ENCODE peak calls at places on chromosome X, in five cellular contexts. One of them, this sample, is unnamed.

GRCh38 chrX:38426785-38427184 is 74.4 kb downstream of the OTC start:
- DNase-seq in IMR-90: no peak
- DNase-seq in stomach: no peak
- DNase-seq in testis: no peak
- DNase-seq in HL-60: no peak
- DNase-seq in this sample: no peak

GRCh38 chrX:6313356-6313755 is 84.7 kb upstream of the NLGN4X start:
- DNase-seq in IMR-90: no peak
- DNase-seq in stomach: no peak
- DNase-seq in testis: no peak
- DNase-seq in HL-60: no peak
- DNase-seq in this sample: no peak

GRCh38 chrX:69032601-69033000 is 132.7 kb downstream of the PJA1 start:
- DNase-seq in IMR-90: peak; percentile 15
- DNase-seq in stomach: no peak
- DNase-seq in testis: no peak
- DNase-seq in HL-60: no peak
- DNase-seq in this sample: no peak

GRCh38 chrX:283115-283845 is 2.1 kb downstream of the PLCXD1 start:
- DNase-seq in IMR-90: peak; percentile 83
- DNase-seq in stomach: peak; percentile 90
- DNase-seq in testis: peak; percentile 97
- DNase-seq in HL-60: peak; percentile 97
- DNase-seq in this sample: no peak

GRCh38 chrX:151722241-151722846 is 6.5 kb downstream of the FATE1 start:
- DNase-seq in IMR-90: no peak
- DNase-seq in stomach: peak; percentile 49
- DNase-seq in testis: no peak
- DNase-seq in HL-60: no peak
- DNase-seq in this sample: no peak

GRCh38 chrX:43269201-43269600 is 386.9 kb upstream of the MAOA start:
- DNase-seq in IMR-90: no peak
- DNase-seq in stomach: no peak
- DNase-seq in testis: no peak
- DNase-seq in HL-60: no peak
- DNase-seq in this sample: no peak

GRCh38 chrX:106959897-106960296 is 39.7 kb downstream of the CLDN2 start:
- DNase-seq in IMR-90: peak; percentile 33
- DNase-seq in stomach: no peak
- DNase-seq in testis: no peak
- DNase-seq in HL-60: no peak
- DNase-seq in this sample: no peak

GRCh38 chrX:151370906-151371305 is 26.1 kb upstream of the VMA21 start:
- DNase-seq in IMR-90: no peak
- DNase-seq in stomach: no peak
- DNase-seq in testis: no peak
- DNase-seq in HL-60: no peak
- DNase-seq in this sample: no peak

GRCh38 chrX:1385251-1385794 is 6.6 kb downstream of the SLC25A6 start:
- DNase-seq in IMR-90: no peak
- DNase-seq in stomach: no peak
- DNase-seq in testis: peak; percentile 16
- DNase-seq in HL-60: no peak
- DNase-seq in this sample: no peak

GRCh38 chrX:117936162-117936561 is 180.4 kb downstream of the KLHL13 start:
- DNase-seq in IMR-90: no peak
- DNase-seq in stomach: no peak
- DNase-seq in testis: no peak
- DNase-seq in HL-60: no peak
- DNase-seq in this sample: no peak

GRCh38 chrX:129522184-129523059 is 868 bp downstream of the SMARCA1 start:
- DNase-seq in IMR-90: peak; percentile 54
- DNase-seq in stomach: peak; percentile 63
- DNase-seq in testis: peak; percentile 68
- DNase-seq in HL-60: no peak
- DNase-seq in this sample: no peak

GRCh38 chrX:115018040-115018647 is 728 bp upstream of the IL13RA2 start:
- DNase-seq in IMR-90: no peak
- DNase-seq in stomach: no peak
- DNase-seq in testis: peak; percentile 22
- DNase-seq in HL-60: no peak
- DNase-seq in this sample: no peak

GRCh38 chrX:116194649-116195048 is 24.1 kb downstream of the AGTR2 start:
- DNase-seq in IMR-90: no peak
- DNase-seq in stomach: no peak
- DNase-seq in testis: no peak
- DNase-seq in HL-60: no peak
- DNase-seq in this sample: no peak

GRCh38 chrX:19046343-19047215 is 62.7 kb upstream of the PHKA2 start:
- DNase-seq in IMR-90: peak; percentile 71
- DNase-seq in stomach: no peak
- DNase-seq in testis: no peak
- DNase-seq in HL-60: no peak
- DNase-seq in this sample: no peak

GRCh38 chrX:16999275-16999674 is 52.8 kb downstream of the REPS2 start:
- DNase-seq in IMR-90: no peak
- DNase-seq in stomach: no peak
- DNase-seq in testis: no peak
- DNase-seq in HL-60: no peak
- DNase-seq in this sample: no peak

GRCh38 chrX:2635366-2635765 is 55.7 kb upstream of the CD99 start:
- DNase-seq in IMR-90: no peak
- DNase-seq in stomach: no peak
- DNase-seq in testis: no peak
- DNase-seq in HL-60: no peak
- DNase-seq in this sample: no peak

GRCh38 chrX:78650906-78651437 is 8.2 kb downstream of the RTL3 start:
- DNase-seq in IMR-90: peak; percentile 73
- DNase-seq in stomach: no peak
- DNase-seq in testis: no peak
- DNase-seq in HL-60: peak; percentile 82
- DNase-seq in this sample: no peak

GRCh38 chrX:118368398-118368797 is 22.5 kb downstream of the WDR44 start:
- DNase-seq in IMR-90: no peak
- DNase-seq in stomach: no peak
- DNase-seq in testis: no peak
- DNase-seq in HL-60: no peak
- DNase-seq in this sample: no peak

GRCh38 chrX:50838820-50839600 is 25.0 kb upstream of the SHROOM4 start:
- DNase-seq in IMR-90: no peak
- DNase-seq in stomach: no peak
- DNase-seq in testis: no peak
- DNase-seq in HL-60: no peak
- DNase-seq in this sample: no peak

GRCh38 chrX:13898603-13899002 is 81.7 kb upstream of the GPM6B start:
- DNase-seq in IMR-90: peak; percentile 71
- DNase-seq in stomach: no peak
- DNase-seq in testis: no peak
- DNase-seq in HL-60: no peak
- DNase-seq in this sample: no peak

GRCh38 chrX:48960291-48960690 is 2.9 kb upstream of the OTUD5 start:
- DNase-seq in IMR-90: no peak
- DNase-seq in stomach: no peak
- DNase-seq in testis: no peak
- DNase-seq in HL-60: no peak
- DNase-seq in this sample: no peak
- H3K27ac ChIP-seq in IMR-90: no peak overlapping the region
- H3K27ac ChIP-seq in stomach: no peak overlapping the region
- H3K27ac ChIP-seq in testis: no peak overlapping the region
- H3K27ac ChIP-seq in HL-60: no peak overlapping the region
- H3K27ac ChIP-seq in this sample: no peak overlapping the region

GRCh38 chrX:40237745-40238178 is 140.0 kb upstream of the BCOR start:
- DNase-seq in IMR-90: no peak
- DNase-seq in stomach: no peak
- DNase-seq in testis: peak; percentile 15
- DNase-seq in HL-60: peak; percentile 20
- DNase-seq in this sample: no peak
- H3K27ac ChIP-seq in IMR-90: no peak overlapping the region
- H3K27ac ChIP-seq in stomach: no peak overlapping the region
- H3K27ac ChIP-seq in testis: no peak overlapping the region
- H3K27ac ChIP-seq in HL-60: no peak overlapping the region
- H3K27ac ChIP-seq in this sample: no peak overlapping the region

GRCh38 chrX:29419774-29420553 is 795.4 kb upstream of the MAGEB2 start:
- DNase-seq in IMR-90: peak; percentile 69
- DNase-seq in stomach: no peak
- DNase-seq in testis: no peak
- DNase-seq in HL-60: no peak
- DNase-seq in this sample: no peak

DNA sequence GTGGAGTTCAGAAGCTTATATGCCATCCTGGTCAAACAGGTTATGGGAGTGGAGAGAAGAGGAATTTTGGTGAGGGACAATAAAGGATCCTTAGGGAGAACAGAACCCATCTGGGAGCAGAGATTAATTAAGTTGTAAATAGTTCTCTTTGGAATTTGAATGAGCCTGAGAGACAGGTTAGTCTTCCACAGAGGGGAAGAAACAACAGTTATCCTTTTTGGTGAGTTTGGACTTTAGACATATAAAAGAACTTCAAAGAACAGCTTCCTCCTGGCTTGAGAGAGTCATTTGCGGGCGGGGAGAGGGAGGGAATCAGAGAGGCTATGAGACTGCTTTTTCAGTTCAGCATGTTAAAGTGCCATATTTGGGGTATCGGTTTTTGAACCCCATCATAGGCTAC is 793.3 kb upstream of the MAGEB2 start:
- DNase-seq in IMR-90: no peak
- DNase-seq in stomach: no peak
- DNase-seq in testis: no peak
- DNase-seq in HL-60: no peak
- DNase-seq in this sample: no peak
- H3K27ac ChIP-seq in IMR-90: no peak overlapping the region
- H3K27ac ChIP-seq in stomach: no peak overlapping the region
- H3K27ac ChIP-seq in testis: no peak overlapping the region
- H3K27ac ChIP-seq in HL-60: no peak overlapping the region
- H3K27ac ChIP-seq in this sample: no peak overlapping the region

GRCh38 chrX:96684339-96685204 is at the start of gene DIAPH2:
- DNase-seq in IMR-90: peak; percentile 75
- DNase-seq in stomach: peak; percentile 83
- DNase-seq in testis: peak; percentile 81
- DNase-seq in HL-60: peak; percentile 89
- DNase-seq in this sample: peak; percentile 46
- H3K27ac ChIP-seq in IMR-90: peak within 1 kb of the TSS; percentile 78
- H3K27ac ChIP-seq in stomach: peak within 1 kb of the TSS; percentile 85
- H3K27ac ChIP-seq in testis: peak within 1 kb of the TSS; percentile 81
- H3K27ac ChIP-seq in HL-60: peak within 1 kb of the TSS; percentile 93
- H3K27ac ChIP-seq in this sample: peak within 1 kb of the TSS; percentile 38

GRCh38 chrX:10549280-10549679 is 71.1 kb downstream of the MID1 start:
- DNase-seq in IMR-90: no peak
- DNase-seq in stomach: no peak
- DNase-seq in testis: no peak
- DNase-seq in HL-60: no peak
- DNase-seq in this sample: no peak

GRCh38 chrX:10545882-10546281 is 74.5 kb downstream of the MID1 start:
- DNase-seq in IMR-90: no peak
- DNase-seq in stomach: no peak
- DNase-seq in testis: no peak
- DNase-seq in HL-60: no peak
- DNase-seq in this sample: no peak

DNA sequence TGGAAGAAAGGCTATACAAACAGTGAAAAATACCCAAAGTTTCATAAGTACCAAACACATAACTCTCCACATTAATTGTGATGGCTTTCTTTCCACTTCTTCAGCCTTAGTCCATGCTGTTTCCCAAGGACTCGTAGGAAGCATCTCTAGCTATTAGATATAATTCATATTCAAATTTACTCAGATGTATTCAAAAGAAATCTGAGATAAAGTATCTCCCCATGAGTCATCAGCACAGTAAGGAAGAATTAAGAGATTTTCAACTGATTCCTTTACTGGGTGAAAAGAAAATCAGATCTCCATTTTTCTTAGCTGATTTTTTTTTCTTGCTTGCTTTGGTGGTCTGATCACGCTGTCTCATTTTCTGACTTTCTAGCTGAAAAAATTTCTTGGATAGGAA is 71.7 kb downstream of the MID1 start:
- DNase-seq in IMR-90: no peak
- DNase-seq in stomach: no peak
- DNase-seq in testis: no peak
- DNase-seq in HL-60: no peak
- DNase-seq in this sample: no peak
- H3K27ac ChIP-seq in IMR-90: no peak overlapping the region
- H3K27ac ChIP-seq in stomach: no peak overlapping the region
- H3K27ac ChIP-seq in testis: no peak overlapping the region
- H3K27ac ChIP-seq in HL-60: no peak overlapping the region
- H3K27ac ChIP-seq in this sample: no peak overlapping the region

DNA sequence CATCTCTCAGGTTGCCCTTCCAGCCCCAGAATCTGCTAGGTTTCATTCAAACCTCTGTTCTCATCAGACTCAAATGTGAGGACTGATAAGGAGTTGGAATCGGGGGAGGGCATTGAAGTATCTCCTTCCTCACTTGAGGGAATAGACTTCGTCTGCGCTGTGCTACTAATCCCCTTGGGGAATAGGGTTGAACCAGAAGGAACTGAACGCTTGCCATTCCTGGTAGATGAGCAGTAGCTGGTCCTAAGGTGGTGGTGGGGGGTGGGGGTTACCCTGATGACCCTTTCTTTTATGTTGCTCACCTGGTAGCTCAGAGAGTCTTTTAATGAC is 692 bp upstream of the SLC9A7 start:
- DNase-seq in IMR-90: peak; percentile 26
- DNase-seq in stomach: no peak
- DNase-seq in testis: no peak
- DNase-seq in HL-60: no peak
- DNase-seq in this sample: no peak
- H3K27ac ChIP-seq in IMR-90: peak overlapping the region; percentile 27
- H3K27ac ChIP-seq in stomach: peak overlapping the region; percentile 59
- H3K27ac ChIP-seq in testis: no peak overlapping the region
- H3K27ac ChIP-seq in HL-60: no peak overlapping the region
- H3K27ac ChIP-seq in this sample: no peak overlapping the region

GRCh38 chrX:51853251-51853650 is 40.2 kb upstream of the MAGED1 start:
- DNase-seq in IMR-90: no peak
- DNase-seq in stomach: no peak
- DNase-seq in testis: no peak
- DNase-seq in HL-60: no peak
- DNase-seq in this sample: no peak

GRCh38 chrX:51852096-51852495 is 41.3 kb upstream of the MAGED1 start:
- DNase-seq in IMR-90: no peak
- DNase-seq in stomach: no peak
- DNase-seq in testis: no peak
- DNase-seq in HL-60: no peak
- DNase-seq in this sample: no peak

GRCh38 chrX:51852621-51853020 is 40.8 kb upstream of the MAGED1 start:
- DNase-seq in IMR-90: no peak
- DNase-seq in stomach: no peak
- DNase-seq in testis: no peak
- DNase-seq in HL-60: no peak
- DNase-seq in this sample: no peak

GRCh38 chrX:51857159-51857733 is 36.2 kb upstream of the MAGED1 start:
- DNase-seq in IMR-90: no peak
- DNase-seq in stomach: no peak
- DNase-seq in testis: no peak
- DNase-seq in HL-60: no peak
- DNase-seq in this sample: no peak

GRCh38 chrX:51855698-51856097 is 37.7 kb upstream of the MAGED1 start:
- DNase-seq in IMR-90: no peak
- DNase-seq in stomach: no peak
- DNase-seq in testis: no peak
- DNase-seq in HL-60: no peak
- DNase-seq in this sample: no peak
- H3K27ac ChIP-seq in IMR-90: no peak overlapping the region
- H3K27ac ChIP-seq in stomach: no peak overlapping the region
- H3K27ac ChIP-seq in testis: no peak overlapping the region
- H3K27ac ChIP-seq in HL-60: no peak overlapping the region
- H3K27ac ChIP-seq in this sample: no peak overlapping the region

GRCh38 chrX:136574548-136574947 is 42.5 kb downstream of the VGLL1 start:
- DNase-seq in IMR-90: no peak
- DNase-seq in stomach: no peak
- DNase-seq in testis: no peak
- DNase-seq in HL-60: no peak
- DNase-seq in this sample: no peak
- H3K27ac ChIP-seq in IMR-90: no peak overlapping the region
- H3K27ac ChIP-seq in stomach: no peak overlapping the region
- H3K27ac ChIP-seq in testis: no peak overlapping the region
- H3K27ac ChIP-seq in HL-60: no peak overlapping the region
- H3K27ac ChIP-seq in this sample: no peak overlapping the region